ENCODE peak calls at places on chromosomes 1 and 21, in four cellular contexts. J is neural progenitor cell; F is AG08396; L is stimulated activated CD4-positive, alpha-beta T cell treated with anti-CD3 and anti-CD28 coated beads, Interleukin-15, amount 100 ng/mL, for 1 hour. K is an unnamed sample.

GRCh38 chr1:33181038-33181861 is 593 bp downstream of the TRIM62 start:
- DNase-seq in J (peak), F (peak), L (no peak), K (peak)

GRCh38 chr21:45449658-45450502 is 44.9 kb downstream of the COL18A1 start:
- DNase-seq in J (no peak), F (no peak), L (no peak), K (no peak)

GRCh38 chr1:205962821-205963221 is 19.6 kb upstream of the SLC26A9 start:
- DNase-seq in J (no peak), F (no peak), L (no peak), K (no peak)

GRCh38 chr1:245580651-245581050 is 425.9 kb downstream of the KIF26B start:
- DNase-seq in J (no peak), F (no peak), L (no peak), K (no peak)

GRCh38 chr1:247084771-247085170 is 6.2 kb upstream of the ZNF670 start:
- DNase-seq in J (no peak), F (no peak), L (no peak), K (no peak)

GRCh38 chr1:204647114-204647804 is 38.3 kb downstream of the LRRN2 start:
- DNase-seq in J (peak), F (peak), L (no peak), K (no peak)

GRCh38 chr1:227815468-227816409 is at the start of gene PRSS38:
- DNase-seq in J (no peak), F (no peak), L (no peak), K (no peak)

GRCh38 chr1:179883739-179884138 is 1.7 kb downstream of the TOR1AIP1 start:
- DNase-seq in J (peak), F (no peak), L (peak), K (no peak)

GRCh38 chr21:15631342-15631741 is 98.4 kb upstream of the USP25 start:
- DNase-seq in J (no peak), F (peak), L (no peak), K (no peak)

GRCh38 chr1:60101516-60101915 is 27.9 kb upstream of the C1orf87 start:
- DNase-seq in J (no peak), F (no peak), L (no peak), K (no peak)

GRCh38 chr1:108154323-108154722 is 45.8 kb downstream of the SLC25A24 start:
- DNase-seq in J (no peak), F (no peak), L (no peak), K (no peak)

GRCh38 chr21:41603476-41603875 is 95.5 kb upstream of the TMPRSS2 start:
- DNase-seq in J (no peak), F (no peak), L (no peak), K (no peak)

GRCh38 chr1:177514207-177514606 is 343.4 kb downstream of the BRINP2 start:
- DNase-seq in J (no peak), F (no peak), L (no peak), K (no peak)

GRCh38 chr1:4594286-4594991 is 60.0 kb upstream of the AJAP1 start:
- DNase-seq in J (no peak), F (no peak), L (no peak), K (no peak)

GRCh38 chr1:187626056-187626455 is 797.3 kb downstream of the PLA2G4A start:
- DNase-seq in J (no peak), F (no peak), L (no peak), K (no peak)

GRCh38 chr21:19781881-19782652 is 1216.1 kb upstream of the NCAM2 start:
- DNase-seq in J (no peak), F (no peak), L (no peak), K (no peak)

GRCh38 chr1:17502326-17502778 is 37.1 kb upstream of the ARHGEF10L start:
- DNase-seq in J (peak), F (peak), L (no peak), K (peak)

GRCh38 chr1:151294748-151295462 is 12.8 kb downstream of the ZNF687 start:
- DNase-seq in J (peak), F (no peak), L (no peak), K (no peak)

GRCh38 chr1:245247791-245248789 is 93.3 kb downstream of the KIF26B start:
- DNase-seq in J (no peak), F (no peak), L (no peak), K (no peak)

GRCh38 chr1:46749921-46750404 is 31.0 kb upstream of the EFCAB14 start:
- DNase-seq in J (no peak), F (no peak), L (no peak), K (no peak)

GRCh38 chr1:19949016-19949415 is 25.6 kb upstream of the PLA2G2E start:
- DNase-seq in J (no peak), F (peak), L (no peak), K (no peak)

GRCh38 chr1:92599184-92599583 is 112.5 kb upstream of the GFI1 start:
- DNase-seq in J (peak), F (peak), L (no peak), K (no peak)

GRCh38 chr1:153429266-153430165 is 13.2 kb downstream of the S100A7A start:
- DNase-seq in J (no peak), F (no peak), L (no peak), K (no peak)

GRCh38 chr1:185008746-185009360 is 34.5 kb upstream of the NIBAN1 start:
- DNase-seq in J (no peak), F (no peak), L (no peak), K (no peak)

GRCh38 chr1:202811296-202812175 is 782 bp downstream of the PCAT6 start:
- DNase-seq in J (no peak), F (no peak), L (no peak), K (no peak)

K was measured in retina.